ENCODE peak calls at places on chromosomes 13 and 19, in six cellular contexts. R is cardiac fibroblast, A is breast epithelium, H is lower leg skin, T is endothelial cell of umbilical vein, C is epithelial cell of esophagus. Z is an unnamed sample.

GRCh38 chr19:40723661-40724254 is 6.8 kb downstream of the ITPKC start:
- DNase-seq in R (no peak), A (no peak), H (no peak), T (no peak), C (no peak), Z (no peak)

GRCh38 chr13:33401238-33401637 is 115.7 kb upstream of the STARD13 start:
- DNase-seq in R (no peak), A (peak), H (no peak), T (peak), C (no peak), Z (no peak)

GRCh38 chr19:4722671-4723464 is 774 bp downstream of the DPP9 start:
- DNase-seq in R (peak), A (no peak), H (no peak), T (peak), C (peak), Z (peak)

GRCh38 chr19:4488496-4488895 is 16.4 kb downstream of the HDGFL2 start:
- DNase-seq in R (no peak), A (no peak), H (no peak), T (no peak), C (no peak), Z (no peak)

GRCh38 chr13:85828094-85828684 is 29.0 kb upstream of the SLITRK6 start:
- DNase-seq in R (peak), A (no peak), H (no peak), T (peak), C (peak), Z (no peak)

GRCh38 chr13:42836930-42837329 is 55.5 kb downstream of the FAM216B start:
- DNase-seq in R (peak), A (no peak), H (no peak), T (peak), C (peak), Z (no peak)

GRCh38 chr13:46962286-46962941 is 65.6 kb upstream of the HTR2A start:
- DNase-seq in R (peak), A (no peak), H (no peak), T (no peak), C (peak), Z (no peak)

GRCh38 chr13:32737679-32738078 is 151.4 kb downstream of the PDS5B start:
- DNase-seq in R (no peak), A (no peak), H (no peak), T (no peak), C (no peak), Z (no peak)

GRCh38 chr13:38366954-38367645 is 17.4 kb downstream of the UFM1 start:
- DNase-seq in R (peak), A (no peak), H (no peak), T (peak), C (peak), Z (peak)

GRCh38 chr19:51136891-51137551 is 5.1 kb upstream of the SIGLEC7 start:
- DNase-seq in R (peak), A (no peak), H (peak), T (no peak), C (no peak), Z (no peak)

GRCh38 chr19:4676955-4677731 is 7.0 kb upstream of the MYDGF start:
- DNase-seq in R (peak), A (no peak), H (no peak), T (peak), C (peak), Z (no peak)

GRCh38 chr13:98664510-98664909 is 87.6 kb upstream of the STK24 start:
- DNase-seq in R (no peak), A (no peak), H (no peak), T (no peak), C (no peak), Z (no peak)

GRCh38 chr13:30403491-30403890 is 18.8 kb upstream of the UBE2L5 start:
- DNase-seq in R (no peak), A (no peak), H (no peak), T (no peak), C (no peak), Z (no peak)

GRCh38 chr13:45918597-45918996 is 67.0 kb upstream of the SIAH3 start:
- DNase-seq in R (no peak), A (no peak), H (no peak), T (no peak), C (peak), Z (no peak)

GRCh38 chr19:42473686-42474085 is 30.9 kb upstream of the CXCL17 start:
- DNase-seq in R (no peak), A (no peak), H (no peak), T (no peak), C (no peak), Z (no peak)

GRCh38 chr19:55251296-55252081 is 7.3 kb downstream of the PPP6R1 start:
- DNase-seq in R (peak), A (no peak), H (no peak), T (peak), C (peak), Z (no peak)

GRCh38 chr13:77774181-77774580 is 76.7 kb downstream of the SLAIN1 start:
- DNase-seq in R (no peak), A (no peak), H (no peak), T (no peak), C (no peak), Z (no peak)

GRCh38 chr13:102807699-102808098 is 8.8 kb downstream of the BIVM start:
- DNase-seq in R (no peak), A (no peak), H (no peak), T (no peak), C (no peak), Z (no peak)

GRCh38 chr13:96214804-96215445 is 125.0 kb downstream of the HS6ST3 start:
- DNase-seq in R (no peak), A (no peak), H (no peak), T (no peak), C (no peak), Z (no peak)

GRCh38 chr13:102680842-102681725 is 13.8 kb downstream of the METTL21C start:
- DNase-seq in R (peak), A (no peak), H (no peak), T (no peak), C (no peak), Z (no peak)

GRCh38 chr19:54354761-54355160 is 10.0 kb downstream of the LAIR1 start:
- DNase-seq in R (no peak), A (no peak), H (no peak), T (no peak), C (no peak), Z (no peak)

GRCh38 chr19:21694171-21694906 is 73.0 kb downstream of the ZNF100 start:
- DNase-seq in R (no peak), A (no peak), H (no peak), T (no peak), C (no peak), Z (no peak)

GRCh38 chr13:101982903-101983302 is 418.9 kb downstream of the FGF14 start:
- DNase-seq in R (no peak), A (no peak), H (no peak), T (no peak), C (no peak), Z (no peak)

GRCh38 chr19:40641306-40641705 is 40.1 kb downstream of the LTBP4 start:
- DNase-seq in R (no peak), A (no peak), H (no peak), T (no peak), C (no peak), Z (no peak)

GRCh38 chr13:43348397-43348796 is 325.0 kb downstream of the DNAJC15 start:
- DNase-seq in R (no peak), A (no peak), H (no peak), T (peak), C (peak), Z (no peak)

GRCh38 chr19:6023085-6023682 is 45.2 kb upstream of the RANBP3 start:
- DNase-seq in R (peak), A (no peak), H (no peak), T (peak), C (peak), Z (no peak)

GRCh38 chr19:20351244-20351643 is 184.2 kb downstream of the ZNF486 start:
- DNase-seq in R (no peak), A (no peak), H (no peak), T (no peak), C (no peak), Z (no peak)

GRCh38 chr19:41019346-41019745 is 28.3 kb downstream of the CYP2B6 start:
- DNase-seq in R (no peak), A (no peak), H (no peak), T (no peak), C (no peak), Z (no peak)

GRCh38 chr19:18418725-18419194 is 438 bp upstream of the SSBP4 start:
- DNase-seq in R (no peak), A (no peak), H (peak), T (no peak), C (peak), Z (no peak)

GRCh38 chr13:29903524-29903923 is 53.1 kb upstream of the UBL3 start:
- DNase-seq in R (no peak), A (no peak), H (peak), T (no peak), C (no peak), Z (no peak)

GRCh38 chr19:50204811-50205675 is 1.6 kb downstream of the MYH14 start:
- DNase-seq in R (no peak), A (peak), H (peak), T (no peak), C (peak), Z (no peak)

GRCh38 chr13:28531195-28531955 is 36.4 kb upstream of the FLT1 start:
- DNase-seq in R (peak), A (no peak), H (peak), T (peak), C (no peak), Z (no peak)

GRCh38 chr13:109425821-109426689 is 360.3 kb downstream of the IRS2 start:
- DNase-seq in R (no peak), A (no peak), H (no peak), T (no peak), C (no peak), Z (no peak)

GRCh38 chr13:98370806-98371553 is 193.9 kb upstream of the RNF113B start:
- DNase-seq in R (peak), A (no peak), H (peak), T (no peak), C (peak), Z (peak)

GRCh38 chr19:58304748-58305064 is 471 bp upstream of the ERVK3-1 start:
- DNase-seq in R (no peak), A (no peak), H (no peak), T (no peak), C (no peak), Z (no peak)

GRCh38 chr13:74077847-74078246 is 56.4 kb downstream of the KLF12 start:
- DNase-seq in R (peak), A (no peak), H (no peak), T (no peak), C (no peak), Z (no peak)

GRCh38 chr19:18291590-18292459 is 10.4 kb upstream of the JUND start:
- DNase-seq in R (peak), A (peak), H (peak), T (peak), C (peak), Z (no peak)

GRCh38 chr13:113020323-113021080 is 51.5 kb downstream of the MCF2L start:
- DNase-seq in R (no peak), A (no peak), H (no peak), T (no peak), C (no peak), Z (no peak)
- TF ChIP-seq CTCF in R (no peak), A (no peak), H (no peak), T (no peak), C (no peak), Z (no peak)

GRCh38 chr19:2167896-2168618 is 4.3 kb downstream of the DOT1L start:
- DNase-seq in R (peak), A (no peak), H (peak), T (peak), C (peak), Z (no peak)
- H3K4me3 ChIP-seq in R (peak), A (no peak), H (no peak), T (no peak), C (no peak), Z (peak)

GRCh38 chr19:38975214-38975860 is at the start of gene FBXO17:
- DNase-seq in R (peak), A (no peak), H (peak), T (peak), C (peak), Z (no peak)

GRCh38 chr19:38977445-38978314 is 2.1 kb upstream of the FBXO17 start:
- DNase-seq in R (peak), A (no peak), H (no peak), T (no peak), C (peak), Z (no peak)

GRCh38 chr19:38971672-38972071 is 3.9 kb downstream of the FBXO17 start:
- DNase-seq in R (no peak), A (no peak), H (no peak), T (no peak), C (no peak), Z (no peak)

GRCh38 chr19:38975861-38976271 is 324 bp upstream of the FBXO17 start:
- DNase-seq in R (peak), A (no peak), H (no peak), T (peak), C (peak), Z (no peak)

DNA sequence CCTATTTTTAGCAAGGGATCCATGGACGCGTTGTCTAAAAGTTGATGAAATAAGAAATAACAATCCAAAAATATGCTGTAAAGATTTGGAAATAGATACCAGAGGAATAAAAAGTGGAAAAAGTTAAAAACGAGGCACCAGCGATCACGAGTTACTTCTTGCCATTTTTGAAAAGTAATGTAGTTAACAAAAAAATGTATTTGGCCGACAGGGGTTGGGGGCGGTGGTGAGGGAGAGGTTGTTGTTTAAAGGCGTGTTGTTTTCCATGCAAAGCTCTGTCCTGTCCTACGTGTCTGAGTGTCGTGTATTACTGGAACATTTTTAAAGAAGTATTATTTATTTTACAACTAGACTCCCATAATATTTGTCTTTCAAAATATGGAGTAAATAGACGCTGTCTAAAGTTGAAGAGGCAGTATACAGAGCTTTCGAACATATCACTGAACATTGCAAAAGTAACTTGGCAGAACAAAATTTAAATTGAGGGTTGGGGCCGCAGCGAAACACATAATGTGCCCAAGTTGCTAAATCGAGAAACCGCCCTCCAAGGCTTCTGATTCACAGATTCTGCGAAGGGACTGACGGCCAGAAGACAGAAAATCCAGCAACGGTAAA is 836 bp downstream of the FBXO17 start:
- DNase-seq in R (peak), A (no peak), H (no peak), T (peak), C (no peak), Z (no peak)
- TF ChIP-seq CTCF in R (no peak), A (no peak), H (no peak), T (no peak), C (no peak), Z (no peak)

GRCh38 chr19:7944177-7944761 is 803 bp upstream of the TIMM44 start:
- DNase-seq in R (peak), A (peak), H (peak), T (peak), C (peak), Z (peak)

GRCh38 chr19:7943444-7944176 is at the start of gene TIMM44:
- DNase-seq in R (peak), A (peak), H (peak), T (peak), C (peak), Z (peak)

GRCh38 chr19:7942981-7943443 is 454 bp downstream of the TIMM44 start:
- DNase-seq in R (no peak), A (no peak), H (no peak), T (no peak), C (no peak), Z (no peak)

GRCh38 chr19:7940841-7941240 is 2.6 kb downstream of the TIMM44 start:
- DNase-seq in R (no peak), A (no peak), H (no peak), T (no peak), C (no peak), Z (no peak)

DNA sequence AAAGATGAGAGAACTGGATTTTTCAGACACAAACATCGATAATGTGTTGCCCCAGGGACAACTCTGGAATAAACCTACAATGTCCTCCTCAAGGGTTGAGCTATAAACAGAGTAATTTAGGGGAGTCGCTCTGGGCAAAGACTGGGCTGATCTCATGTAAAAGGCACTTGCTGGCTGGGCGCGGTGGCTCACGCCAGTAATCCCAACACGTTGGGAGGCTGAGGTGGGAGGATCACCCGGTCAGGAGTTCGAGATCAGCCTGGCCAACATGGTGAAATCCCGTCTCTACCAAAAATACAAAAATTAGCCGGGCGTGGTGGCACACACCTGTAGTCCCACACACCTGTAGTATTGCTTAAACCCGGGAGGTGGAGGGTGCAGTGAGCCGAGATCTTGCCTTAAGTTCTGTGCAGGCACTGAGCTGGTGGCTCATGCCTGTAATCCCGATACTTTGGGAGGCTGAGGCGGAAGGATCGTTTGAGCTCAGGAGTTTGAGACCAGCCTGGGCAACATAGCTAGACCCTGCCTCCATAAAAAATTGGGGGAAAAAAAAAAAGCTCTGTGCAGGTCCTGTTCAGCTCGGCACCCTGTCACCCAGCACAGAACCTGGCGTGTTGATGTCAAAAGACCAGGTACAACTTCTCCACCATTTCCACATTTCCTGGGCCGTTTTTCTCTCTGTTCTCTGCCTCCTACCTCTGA is 1.4 kb downstream of the TIMM44 start:
- DNase-seq in R (no peak), A (no peak), H (no peak), T (no peak), C (no peak), Z (no peak)
- H3K4me3 ChIP-seq in R (peak), A (peak), H (no peak), T (no peak), C (peak), Z (peak)

DNA sequence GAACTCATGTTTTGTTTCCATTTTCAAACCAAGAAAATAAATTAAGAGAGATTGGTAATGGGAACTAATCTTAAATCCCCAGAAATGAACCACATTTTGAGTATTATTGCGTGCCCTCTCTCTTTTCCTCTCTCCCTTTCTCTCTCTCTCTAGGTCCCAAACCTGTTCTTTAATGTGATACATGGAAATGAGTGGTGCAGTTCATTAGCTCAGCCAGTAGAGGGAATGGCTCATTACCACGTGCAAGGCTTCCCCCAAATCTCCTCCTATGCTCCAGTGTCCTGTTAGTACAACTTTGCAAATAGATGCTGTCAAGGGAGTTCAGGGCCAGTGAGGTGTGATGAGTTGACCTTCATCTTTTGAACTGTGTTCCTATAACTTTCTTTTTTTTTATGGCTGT is 178.4 kb downstream of the FGF9 start:
- DNase-seq in R (peak), A (no peak), H (no peak), T (no peak), C (peak), Z (no peak)
- TF ChIP-seq CTCF in R (peak), A (no peak), H (no peak), T (no peak), C (peak), Z (no peak)

GRCh38 chr19:30212574-30212973 is 159.6 kb upstream of the ZNF536 start:
- DNase-seq in R (no peak), A (no peak), H (no peak), T (no peak), C (no peak), Z (no peak)
- H3K4me3 ChIP-seq in R (no peak), A (no peak), H (no peak), T (no peak), C (no peak), Z (no peak)

GRCh38 chr19:35142531-35143230 is 374 bp upstream of the FXYD7 start:
- DNase-seq in R (peak), A (no peak), H (no peak), T (peak), C (peak), Z (no peak)
- TF ChIP-seq CTCF in R (peak), A (no peak), H (no peak), T (peak), C (peak), Z (peak)

GRCh38 chr13:112810608-112811007 is 120.8 kb downstream of the ATP11A start:
- DNase-seq in R (no peak), A (no peak), H (peak), T (no peak), C (no peak), Z (no peak)

GRCh38 chr13:112806761-112807652 is 117.2 kb downstream of the ATP11A start:
- DNase-seq in R (no peak), A (no peak), H (peak), T (no peak), C (no peak), Z (no peak)

GRCh38 chr13:112808377-112809140 is 118.7 kb downstream of the ATP11A start:
- DNase-seq in R (no peak), A (no peak), H (peak), T (no peak), C (no peak), Z (no peak)

GRCh38 chr13:112809332-112810310 is 119.8 kb downstream of the ATP11A start:
- DNase-seq in R (no peak), A (no peak), H (peak), T (no peak), C (no peak), Z (no peak)

GRCh38 chr13:112807653-112808376 is 118.0 kb downstream of the ATP11A start:
- DNase-seq in R (no peak), A (no peak), H (peak), T (no peak), C (no peak), Z (no peak)
- H3K4me3 ChIP-seq in R (no peak), A (no peak), H (no peak), T (no peak), C (no peak), Z (no peak)

DNA sequence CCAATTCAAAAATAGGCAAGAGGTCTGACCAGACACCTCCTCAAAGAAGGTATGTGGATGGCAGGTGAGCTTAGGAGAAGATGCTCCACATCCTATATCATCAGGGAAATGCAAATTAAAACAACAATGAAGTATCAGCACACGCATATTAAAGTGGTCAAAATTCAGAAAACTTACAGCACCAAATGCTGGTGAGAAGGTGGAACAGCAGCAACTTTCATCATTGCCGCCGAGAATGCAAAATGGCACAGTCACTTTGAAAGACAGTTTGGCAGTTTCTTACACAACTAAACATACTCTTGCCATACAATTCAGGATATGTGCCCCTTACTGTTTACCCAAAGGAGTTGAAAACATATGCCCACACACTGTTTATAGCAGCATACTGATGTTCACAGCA is 22.4 kb downstream of the OR10H4 start:
- DNase-seq in R (no peak), A (no peak), H (no peak), T (no peak), C (peak), Z (no peak)
- TF ChIP-seq CTCF in R (no peak), A (no peak), H (no peak), T (no peak), C (peak), Z (no peak)

Z was measured in AG09309.